ENCODE peak calls at places on chromosomes 4 and X, in four cellular contexts. U is right atrium auricular region; Z is A172; D is naive thymus-derived CD8-positive, alpha-beta T cell. C is an unnamed sample.
A peak's percentile ranks its signal among the peaks of the same experiment; 100 is the strongest.

GRCh38 chr4:40623707-40624106 is 6.0 kb downstream of the RBM47 start:
- DNase-seq in U (no peak), D (no peak), Z (no peak), C (no peak)

GRCh38 chr4:140653718-140654515 is 85.2 kb upstream of the UCP1 start:
- DNase-seq in D (no peak), U (no peak), Z (no peak), C (no peak)

GRCh38 chrX:129954804-129955203 is 27.6 kb upstream of the BCORL1 start:
- DNase-seq in Z (no peak), D (no peak), U (no peak), C (no peak)

GRCh38 chr4:24690436-24690835 is 104.9 kb upstream of the SOD3 start:
- DNase-seq in Z (no peak), D (no peak), U (no peak), C (no peak)

GRCh38 chr4:105088110-105088879 is 58.4 kb upstream of the TET2 start:
- DNase-seq in U (no peak), D (no peak), Z (peak; percentile 90), C (no peak)

GRCh38 chr4:106256190-106256589 is 59.8 kb downstream of the TBCK start:
- DNase-seq in Z (no peak), D (no peak), U (no peak), C (no peak)

GRCh38 chr4:38013461-38014366 is 53.5 kb downstream of the PTTG2 start:
- DNase-seq in Z (peak; percentile 57), D (no peak), U (no peak), C (no peak)

GRCh38 chr4:114281561-114281960 is 302.1 kb upstream of the ARSJ start:
- DNase-seq in U (no peak), D (no peak), Z (peak; percentile 43), C (no peak)

GRCh38 chr4:150826302-150826701 is 188.8 kb downstream of the LRBA start:
- DNase-seq in Z (no peak), U (no peak), D (no peak), C (no peak)

GRCh38 chr4:19285146-19285545 is 966.6 kb upstream of the SLIT2 start:
- DNase-seq in Z (no peak), U (no peak), D (no peak), C (no peak)

GRCh38 chr4:77010841-77011354 is 61.3 kb downstream of the SEPTIN11 start:
- DNase-seq in U (no peak), D (no peak), Z (peak; percentile 69), C (no peak)